ENCODE peak calls at places on chromosomes 11 and 22, in four cellular contexts. O is OCI-LY7, X is MM.1S, Y is mammary epithelial cell. U is an unnamed sample.

GRCh38 chr22:22237521-22237920 is 7.1 kb upstream of the VPREB1 start:
- DNase-seq in O (no peak), X (no peak), Y (no peak), U (no peak)

GRCh38 chr11:122632178-122632824 is 23.2 kb upstream of the UBASH3B start:
- DNase-seq in Y (peak; percentile 78), X (no peak), O (no peak), U (peak; percentile 52)

GRCh38 chr11:96052921-96053631 is 129.2 kb upstream of the MTMR2 start:
- DNase-seq in O (no peak), Y (no peak), X (no peak), U (no peak)

GRCh38 chr11:110921742-110922200 is 209.5 kb upstream of the ARHGAP20 start:
- DNase-seq in Y (no peak), O (no peak), X (no peak), U (no peak)

GRCh38 chr11:123100378-123101085 is 38.6 kb upstream of the HSPA8 start:
- DNase-seq in X (no peak), O (no peak), Y (no peak), U (no peak)

GRCh38 chr11:33463059-33463458 is 205.9 kb downstream of the HIPK3 start:
- DNase-seq in Y (no peak), O (no peak), X (no peak), U (no peak)

GRCh38 chr11:44684886-44685285 is 41.9 kb upstream of the TSPAN18 start:
- DNase-seq in Y (no peak), O (no peak), X (no peak), U (no peak)

GRCh38 chr11:118443590-118444218 is 7.4 kb downstream of the KMT2A start:
- DNase-seq in X (no peak), Y (no peak), O (no peak), U (no peak)

GRCh38 chr11:70667767-70668166 is 269.4 kb downstream of the CTTN start:
- DNase-seq in X (no peak), Y (no peak), O (no peak), U (no peak)

GRCh38 chr22:30882181-30882771 is 86.3 kb downstream of the MORC2 start:
- DNase-seq in O (no peak), X (no peak), Y (no peak), U (no peak)

GRCh38 chr11:128776088-128776433 is 82.2 kb downstream of the FLI1 start:
- DNase-seq in O (no peak), Y (peak; percentile 12), X (no peak), U (no peak)

GRCh38 chr11:68146704-68147474 is 25.7 kb upstream of the CHKA start:
- DNase-seq in X (no peak), Y (no peak), O (no peak), U (no peak)

GRCh38 chr11:12686246-12687060 is 12.2 kb downstream of the TEAD1 start:
- DNase-seq in O (no peak), X (no peak), Y (no peak), U (no peak)

GRCh38 chr11:60127311-60127811 is 38.9 kb downstream of the MS4A2 start:
- DNase-seq in X (no peak), Y (peak; percentile 89), O (no peak), U (peak; percentile 35)

GRCh38 chr11:96307748-96308133 is 35.3 kb downstream of the MAML2 start:
- DNase-seq in O (no peak), X (no peak), Y (peak; percentile 90), U (peak; percentile 54)

GRCh38 chr11:126133902-126134301 is 71.2 kb upstream of the CDON start:
- DNase-seq in X (no peak), O (no peak), Y (no peak), U (no peak)

GRCh38 chr11:111631034-111631665 is 28.9 kb downstream of the SIK2 start:
- DNase-seq in Y (peak; percentile 43), X (no peak), O (no peak), U (peak; percentile 26)

DNA sequence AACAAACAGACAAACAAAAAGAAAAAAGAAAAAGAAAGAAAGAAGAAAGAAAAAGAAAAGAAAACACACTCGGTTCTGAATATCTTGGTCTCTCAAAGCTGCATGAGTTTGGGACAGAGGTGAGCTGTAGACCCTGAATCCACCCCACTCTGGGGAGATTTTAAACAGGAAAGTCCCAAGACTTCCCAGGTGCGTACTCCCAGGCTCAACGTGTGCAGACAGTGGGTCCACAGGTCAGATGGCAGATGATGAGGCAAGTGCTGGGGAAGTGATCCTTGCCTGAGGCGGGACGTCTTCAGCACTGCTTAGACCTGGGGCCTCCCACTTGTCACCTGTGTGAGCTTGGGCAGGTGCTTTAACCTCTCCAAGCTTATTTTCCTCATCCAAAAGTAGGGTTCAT is 9.3 kb downstream of the CREB3L1 start:
- DNase-seq in O (no peak), Y (no peak), X (no peak), U (no peak)
- H3K27ac ChIP-seq in O (no peak overlapping the region), Y (no peak overlapping the region), X (no peak overlapping the region), U (no peak overlapping the region)

DNA sequence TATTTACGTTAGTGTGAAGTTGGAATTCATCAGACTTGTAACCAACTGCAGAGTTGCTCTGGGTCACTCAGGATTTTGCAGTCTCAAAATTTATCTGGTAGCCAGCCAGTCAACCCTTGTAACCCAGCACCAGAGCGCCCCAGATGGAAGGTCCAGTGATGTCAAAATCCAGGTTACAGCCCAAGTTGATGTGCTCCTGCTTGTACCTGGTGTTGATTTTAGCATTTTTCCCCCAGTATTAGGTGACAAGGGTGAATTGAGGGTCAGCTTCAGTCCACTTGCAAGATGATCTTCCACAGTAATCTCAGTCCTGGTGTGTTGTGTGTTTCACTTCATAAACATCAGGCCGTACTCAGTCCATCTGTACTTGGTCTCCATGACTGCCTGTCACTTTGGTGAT is 7.5 kb downstream of the TIMM10B start:
- DNase-seq in X (no peak), O (no peak), Y (no peak), U (no peak)
- H3K27ac ChIP-seq in X (no peak overlapping the region), O (no peak overlapping the region), Y (no peak overlapping the region), U (no peak overlapping the region)

DNA sequence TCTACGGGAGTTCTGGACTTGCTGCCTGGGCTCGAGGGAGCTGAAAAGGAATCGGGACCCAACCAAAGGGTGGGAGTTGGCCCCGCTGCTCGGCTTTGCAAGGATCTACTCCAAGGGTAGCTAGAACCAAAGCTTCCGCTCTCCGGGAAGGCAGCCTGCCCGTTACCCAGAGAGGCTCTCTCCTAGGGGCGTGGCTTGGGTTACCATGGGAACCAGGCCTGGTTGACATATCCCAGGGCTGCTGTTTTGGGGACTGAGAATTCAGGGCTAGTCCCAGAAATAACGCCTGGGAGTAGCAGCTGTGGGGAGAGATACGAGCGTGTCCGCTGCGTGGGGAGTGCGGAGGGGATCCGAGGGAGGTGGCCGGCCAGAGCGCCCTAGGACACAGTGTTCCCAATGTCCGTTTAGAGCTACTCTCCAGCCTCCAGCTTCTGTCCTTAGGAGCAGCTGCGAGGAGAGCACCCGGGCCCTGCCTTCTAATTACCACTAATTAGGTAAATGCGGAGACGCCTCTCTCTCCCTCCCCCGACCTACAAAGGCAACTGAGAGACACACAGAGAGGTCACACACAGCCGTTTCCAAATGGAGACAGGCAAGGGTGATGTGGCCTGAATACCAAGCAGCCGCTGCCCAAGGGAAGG is 141.5 kb upstream of the CADM1 start:
- DNase-seq in Y (no peak), O (no peak), X (no peak), U (no peak)
- H3K27ac ChIP-seq in Y (no peak overlapping the region), O (no peak overlapping the region), X (no peak overlapping the region), U (no peak overlapping the region)

DNA sequence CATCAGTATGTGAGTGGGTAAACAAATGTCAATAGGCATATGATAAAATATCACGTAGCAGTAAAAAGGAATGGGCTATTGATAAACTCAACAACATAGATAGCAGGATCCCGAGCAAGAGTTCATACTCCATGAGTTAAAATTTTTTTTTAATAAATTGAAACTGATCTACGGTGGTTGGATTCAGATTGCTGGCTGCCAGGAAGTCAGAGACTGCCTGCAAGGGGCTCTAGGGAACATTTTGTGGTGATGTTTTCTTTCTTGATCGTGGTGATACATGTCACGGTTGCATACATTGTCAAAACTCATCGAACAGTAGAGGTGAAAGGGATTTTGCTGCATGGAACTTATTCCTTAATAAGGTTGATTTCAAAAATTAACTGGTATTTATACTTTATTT is 62.6 kb upstream of the WNT7B start:
- DNase-seq in Y (no peak), O (no peak), X (no peak), U (no peak)
- H3K27ac ChIP-seq in Y (no peak overlapping the region), O (no peak overlapping the region), X (no peak overlapping the region), U (peak overlapping the region; percentile 93)